ENCODE peak calls at places on chromosomes 13 and 19, in ten cellular contexts. Q is ELF-1, P is sciatic nerve, W is esophagus muscularis mucosa, H is progenitor cell of endocrine pancreas, E is NCI-H1436 treated with DMSO at 0.1 percent for 48 hours, D is astrocyte of the spinal cord, B is putamen, A is A549, J is amniotic stem cell. X is an unnamed sample.

GRCh38 chr19:50819636-50820035 is 4.0 kb downstream of the KLK1 start:
- DNase-seq in Q (no peak), P (no peak), W (no peak), H (no peak), E (no peak), D (no peak), B (no peak), A (no peak), J (no peak), X (no peak)

GRCh38 chr19:5318306-5318705 is 22.3 kb downstream of the PTPRS start:
- DNase-seq in Q (no peak), P (no peak), W (no peak), H (no peak), E (no peak), D (no peak), B (no peak), A (no peak), J (no peak), X (no peak)

GRCh38 chr13:113848431-113849260 is 15.2 kb downstream of the GAS6 start:
- DNase-seq in Q (peak), P (peak), W (no peak), H (no peak), E (no peak), D (no peak), B (no peak), A (no peak), J (no peak), X (no peak)

GRCh38 chr19:35174226-35174625 is 19.7 kb downstream of the FXYD5 start:
- DNase-seq in Q (no peak), P (no peak), W (no peak), H (no peak), E (no peak), D (no peak), B (no peak), A (no peak), J (no peak), X (no peak)

GRCh38 chr13:70173236-70173959 is 65.1 kb upstream of the KLHL1 start:
- DNase-seq in Q (no peak), P (no peak), W (no peak), H (no peak), E (no peak), D (peak), B (no peak), A (no peak), J (no peak), X (no peak)

GRCh38 chr13:86864376-86864775 is 806.8 kb upstream of the SLITRK5 start:
- DNase-seq in Q (no peak), P (no peak), W (no peak), H (no peak), E (no peak), D (no peak), B (no peak), A (no peak), J (no peak), X (no peak)

GRCh38 chr19:38683393-38684077 is 36.1 kb downstream of the ACTN4 start:
- DNase-seq in Q (peak), P (no peak), W (no peak), H (peak), E (no peak), D (peak), B (no peak), A (peak), J (peak), X (peak)

GRCh38 chr19:55113570-55114039 is 3.8 kb downstream of the PPP1R12C start:
- DNase-seq in Q (peak), P (peak), W (peak), H (no peak), E (no peak), D (peak), B (peak), A (peak), J (peak), X (peak)

GRCh38 chr13:88263808-88264207 is 592.6 kb downstream of the SLITRK5 start:
- DNase-seq in Q (no peak), P (no peak), W (no peak), H (no peak), E (no peak), D (no peak), B (no peak), A (no peak), J (no peak), X (no peak)

GRCh38 chr19:44499962-44500949 is at the start of gene ZNF180:
- DNase-seq in Q (peak), P (peak), W (peak), H (peak), E (peak), D (peak), B (peak), A (peak), J (peak), X (peak)

GRCh38 chr13:77397636-77398035 is 70.7 kb upstream of the MYCBP2 start:
- DNase-seq in Q (no peak), P (no peak), W (no peak), H (no peak), E (no peak), D (no peak), B (no peak), A (no peak), J (no peak), X (no peak)

GRCh38 chr19:15404097-15404779 is 14.6 kb downstream of the AKAP8L start:
- DNase-seq in Q (no peak), P (peak), W (no peak), H (no peak), E (no peak), D (no peak), B (no peak), A (no peak), J (no peak), X (no peak)

GRCh38 chr19:35742121-35742724 is at the start of gene IGFLR1:
- DNase-seq in Q (no peak), P (no peak), W (no peak), H (no peak), E (no peak), D (no peak), B (no peak), A (no peak), J (no peak), X (no peak)

GRCh38 chr19:14147797-14148605 is 11.6 kb upstream of the ASF1B start:
- DNase-seq in Q (peak), P (peak), W (no peak), H (peak), E (no peak), D (peak), B (peak), A (peak), J (peak), X (peak)

GRCh38 chr19:57946316-57946715 is 1.2 kb downstream of the ZNF256 start:
- DNase-seq in Q (no peak), P (no peak), W (no peak), H (no peak), E (no peak), D (no peak), B (no peak), A (no peak), J (no peak), X (no peak)

GRCh38 chr13:24630851-24631341 is 49.3 kb upstream of the ATP12A start:
- DNase-seq in Q (peak), P (no peak), W (no peak), H (no peak), E (no peak), D (no peak), B (no peak), A (no peak), J (no peak), X (no peak)

GRCh38 chr19:1311543-1312091 is 25.9 kb downstream of the EFNA2 start:
- DNase-seq in Q (no peak), P (no peak), W (no peak), H (no peak), E (no peak), D (no peak), B (no peak), A (no peak), J (no peak), X (no peak)

GRCh38 chr19:3073159-3073563 is 10.9 kb upstream of the TLE5 start:
- DNase-seq in Q (peak), P (no peak), W (no peak), H (no peak), E (peak), D (no peak), B (no peak), A (no peak), J (no peak), X (no peak)

GRCh38 chr13:45821861-45822260 is 29.7 kb downstream of the SIAH3 start:
- DNase-seq in Q (no peak), P (no peak), W (no peak), H (no peak), E (no peak), D (no peak), B (no peak), A (no peak), J (no peak), X (no peak)

GRCh38 chr13:111061338-111062045 is 53.6 kb upstream of the ARHGEF7 start:
- DNase-seq in Q (no peak), P (no peak), W (peak), H (no peak), E (no peak), D (no peak), B (no peak), A (no peak), J (no peak), X (no peak)

GRCh38 chr13:26880741-26881140 is 120.2 kb upstream of the GPR12 start:
- DNase-seq in Q (no peak), P (no peak), W (no peak), H (no peak), E (no peak), D (no peak), B (no peak), A (no peak), J (no peak), X (no peak)

GRCh38 chr13:42486711-42487198 is 87.2 kb upstream of the TNFSF11 start:
- DNase-seq in Q (no peak), P (no peak), W (no peak), H (no peak), E (no peak), D (peak), B (no peak), A (peak), J (no peak), X (no peak)

GRCh38 chr19:5536337-5536894 is 31.3 kb downstream of the TINCR start:
- DNase-seq in Q (peak), P (peak), W (no peak), H (peak), E (no peak), D (peak), B (peak), A (peak), J (no peak), X (no peak)

GRCh38 chr19:13208131-13208963 is 58.1 kb downstream of the IER2 start:
- DNase-seq in Q (no peak), P (peak), W (no peak), H (no peak), E (no peak), D (peak), B (no peak), A (no peak), J (peak), X (no peak)

GRCh38 chr19:38932425-38933179 is 1.9 kb downstream of the MRPS12 start:
- DNase-seq in Q (peak), P (no peak), W (no peak), H (no peak), E (no peak), D (peak), B (no peak), A (peak), J (no peak), X (no peak)

GRCh38 chr19:14082675-14082960 is 3.0 kb downstream of the C19orf67 start:
- DNase-seq in Q (no peak), P (no peak), W (no peak), H (no peak), E (no peak), D (no peak), B (no peak), A (no peak), J (no peak), X (no peak)

GRCh38 chr13:107866666-107867623 is 348.4 kb downstream of the LIG4 start:
- DNase-seq in Q (peak), P (no peak), W (no peak), H (peak), E (no peak), D (peak), B (peak), A (no peak), J (peak), X (no peak)

GRCh38 chr19:1401138-1401888 is at the start of gene GAMT:
- DNase-seq in Q (no peak), P (no peak), W (no peak), H (peak), E (no peak), D (no peak), B (no peak), A (no peak), J (peak), X (peak)

GRCh38 chr13:100559886-100560285 is 28.7 kb downstream of the GGACT start:
- DNase-seq in Q (no peak), P (no peak), W (peak), H (no peak), E (no peak), D (no peak), B (no peak), A (no peak), J (no peak), X (no peak)

GRCh38 chr19:44356383-44357111 is at the start of gene ZNF112:
- DNase-seq in Q (peak), P (peak), W (peak), H (peak), E (peak), D (peak), B (peak), A (peak), J (peak), X (peak)

GRCh38 chr19:51491586-51491985 is 10.0 kb downstream of the SIGLEC12 start:
- DNase-seq in Q (no peak), P (no peak), W (no peak), H (no peak), E (no peak), D (no peak), B (no peak), A (no peak), J (no peak), X (no peak)

GRCh38 chr19:16896913-16897571 is 8.2 kb downstream of the F2RL3 start:
- DNase-seq in Q (peak), P (peak), W (peak), H (peak), E (no peak), D (peak), B (peak), A (peak), J (peak), X (peak)

GRCh38 chr19:53883231-53883661 is 1.2 kb downstream of the PRKCG start:
- DNase-seq in Q (no peak), P (no peak), W (no peak), H (no peak), E (no peak), D (no peak), B (no peak), A (no peak), J (no peak), X (no peak)